ENCODE peak calls at places on chromosomes 3 and 15, in five cellular contexts. P is right lobe of liver, L is hepatocyte, H is fibroblast of mammary gland, Y is Panc1. Z is an unnamed sample.

GRCh38 chr3:130715616-130716015 is 31.0 kb downstream of the PIK3R4 start:
- DNase-seq in L (no peak), H (no peak), Y (no peak), P (no peak), Z (no peak)

GRCh38 chr15:70435369-70435768 is 328.0 kb downstream of the UACA start:
- DNase-seq in L (no peak), H (no peak), Y (no peak), P (no peak), Z (no peak)

GRCh38 chr3:114809668-114810413 is 337.2 kb downstream of the ZBTB20 start:
- DNase-seq in L (peak; percentile 39), P (peak; percentile 68), Y (no peak), H (peak; percentile 3), Z (peak; percentile 8)

GRCh38 chr3:181623924-181624694 is 87.6 kb upstream of the SOX2 start:
- DNase-seq in L (peak; percentile 22), H (peak; percentile 38), Y (no peak), P (no peak), Z (peak; percentile 37)

GRCh38 chr3:46706771-46707582 is 5.8 kb downstream of the TMIE start:
- DNase-seq in H (no peak), Y (no peak), L (no peak), P (peak; percentile 39), Z (peak; percentile 39)

GRCh38 chr3:97952872-97953271 is 19.4 kb downstream of the RIOX2 start:
- DNase-seq in P (no peak), H (peak; percentile 39), L (no peak), Y (no peak), Z (no peak)

GRCh38 chr15:41494190-41494921 is 682 bp downstream of the ITPKA start:
- DNase-seq in Y (no peak), H (no peak), L (peak; percentile 69), P (no peak), Z (peak; percentile 25)

GRCh38 chr15:36468746-36469145 is 110.7 kb upstream of the CDIN1 start:
- DNase-seq in P (no peak), Y (no peak), L (peak; percentile 16), H (peak; percentile 63), Z (no peak)

GRCh38 chr15:42558739-42559138 is 10.1 kb downstream of the HAUS2 start:
- DNase-seq in Y (no peak), L (no peak), P (no peak), H (no peak), Z (no peak)

GRCh38 chr15:67133738-67134576 is 68.6 kb downstream of the SMAD3 start:
- DNase-seq in L (no peak), P (no peak), H (peak; percentile 75), Y (no peak), Z (no peak)

GRCh38 chr3:138256022-138256421 is 68.9 kb downstream of the ARMC8 start:
- DNase-seq in L (no peak), Y (no peak), H (no peak), P (no peak), Z (no peak)

GRCh38 chr3:123446610-123447109 is 2.2 kb downstream of the ADCY5 start:
- DNase-seq in L (no peak), Y (no peak), H (no peak), P (no peak), Z (no peak)
- TF ChIP-seq CTCF in L (no peak), Y (no peak), H (no peak), P (no peak), Z (no peak)

GRCh38 chr3:67943546-67943945 is 289.1 kb upstream of the SUCLG2 start:
- DNase-seq in Y (no peak), P (no peak), H (no peak), L (no peak), Z (no peak)
- TF ChIP-seq CTCF in Y (no peak), P (no peak), H (no peak), L (no peak), Z (no peak)

GRCh38 chr15:72737723-72738122 is 45.8 kb downstream of the ADPGK start:
- DNase-seq in P (no peak), H (no peak), Y (no peak), L (no peak), Z (no peak)

GRCh38 chr15:72733941-72734738 is 48.1 kb downstream of the BBS4 start:
- DNase-seq in L (no peak), Y (no peak), H (no peak), P (no peak), Z (no peak)

GRCh38 chr15:72735111-72735510 is 48.4 kb downstream of the ADPGK start:
- DNase-seq in H (no peak), L (no peak), P (no peak), Y (no peak), Z (no peak)

GRCh38 chr15:72728821-72729220 is 42.8 kb downstream of the BBS4 start:
- DNase-seq in H (no peak), P (no peak), L (no peak), Y (no peak), Z (no peak)

GRCh38 chr15:72732554-72732953 is 46.5 kb downstream of the BBS4 start:
- DNase-seq in L (no peak), P (no peak), Y (no peak), H (no peak), Z (no peak)
- TF ChIP-seq CTCF in L (no peak), P (no peak), Y (no peak), H (no peak), Z (no peak)

GRCh38 chr15:71495381-71495780 is 315.0 kb upstream of the NR2E3 start:
- DNase-seq in L (no peak), Y (no peak), P (no peak), H (no peak), Z (no peak)
- TF ChIP-seq CTCF in L (no peak), Y (no peak), P (no peak), H (no peak), Z (no peak)

GRCh38 chr3:40901298-40901697 is 298.0 kb upstream of the CTNNB1 start:
- DNase-seq in Y (no peak), H (no peak), P (no peak), L (no peak), Z (no peak)
- TF ChIP-seq CTCF in Y (no peak), H (no peak), P (no peak), L (no peak), Z (no peak)

GRCh38 chr3:11162401-11163345 is 8.4 kb downstream of the HRH1 start:
- DNase-seq in P (no peak), L (no peak), H (no peak), Y (no peak), Z (no peak)

GRCh38 chr3:11157406-11157805 is 3.1 kb downstream of the HRH1 start:
- DNase-seq in H (no peak), P (no peak), L (no peak), Y (no peak), Z (no peak)

GRCh38 chr3:11165457-11165856 is 11.2 kb downstream of the HRH1 start:
- DNase-seq in L (no peak), Y (no peak), H (no peak), P (no peak), Z (no peak)

GRCh38 chr3:11159421-11159904 is 5.2 kb downstream of the HRH1 start:
- DNase-seq in Y (no peak), H (peak; percentile 97), L (peak; percentile 24), P (no peak), Z (no peak)

GRCh38 chr3:11161666-11162065 is 7.4 kb downstream of the HRH1 start:
- DNase-seq in H (no peak), P (no peak), Y (no peak), L (no peak), Z (no peak)
- TF ChIP-seq CTCF in H (no peak), P (no peak), Y (peak; percentile 25), L (no peak), Z (no peak)

GRCh38 chr3:169604568-169604967 is 58.9 kb downstream of the MECOM start:
- DNase-seq in L (no peak), Y (no peak), H (peak; percentile 5), P (no peak), Z (peak; percentile 17)
- TF ChIP-seq CTCF in L (no peak), Y (peak; percentile 34), H (peak; percentile 8), P (no peak), Z (no peak)

GRCh38 chr3:195849322-195850074 is 37.8 kb upstream of the MUC4 start:
- DNase-seq in L (no peak), Y (no peak), P (no peak), H (no peak), Z (no peak)
- TF ChIP-seq CTCF in L (no peak), Y (peak; percentile 95), P (no peak), H (peak; percentile 21), Z (no peak)

DNA sequence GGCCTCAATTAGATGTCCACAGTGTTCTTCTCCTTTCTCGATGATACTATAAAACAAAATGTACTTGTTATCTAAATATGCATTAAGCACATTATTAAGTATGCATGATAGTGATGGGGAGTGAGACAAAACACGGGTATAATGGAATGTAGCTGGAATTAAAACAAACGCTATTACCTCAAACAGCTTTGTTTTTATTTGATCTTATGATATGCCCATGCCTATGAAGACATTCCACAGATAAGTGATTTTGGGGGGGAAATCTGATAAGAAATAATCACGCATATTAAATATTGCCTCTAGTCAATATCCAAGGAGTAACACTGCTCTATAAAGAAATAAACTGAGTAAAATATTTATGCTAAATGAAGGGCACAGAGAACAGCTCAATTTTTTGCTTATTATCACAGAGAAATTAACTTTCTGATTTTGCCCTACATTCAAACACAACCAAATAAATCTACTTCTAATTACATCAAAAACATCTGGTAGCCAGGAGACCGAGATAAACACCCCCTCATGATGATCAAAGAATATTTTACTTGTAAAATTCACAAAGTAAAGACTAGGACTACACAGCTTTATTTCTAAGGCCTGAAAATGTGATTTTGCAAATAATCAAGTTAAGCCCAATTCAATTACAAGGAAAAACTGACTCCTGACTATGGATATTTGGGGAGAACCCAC is 1.9 kb downstream of the COX17 start:
- DNase-seq in H (no peak), P (no peak), L (no peak), Y (no peak), Z (no peak)
- TF ChIP-seq CTCF in H (no peak), P (no peak), L (no peak), Y (no peak), Z (no peak)

DNA sequence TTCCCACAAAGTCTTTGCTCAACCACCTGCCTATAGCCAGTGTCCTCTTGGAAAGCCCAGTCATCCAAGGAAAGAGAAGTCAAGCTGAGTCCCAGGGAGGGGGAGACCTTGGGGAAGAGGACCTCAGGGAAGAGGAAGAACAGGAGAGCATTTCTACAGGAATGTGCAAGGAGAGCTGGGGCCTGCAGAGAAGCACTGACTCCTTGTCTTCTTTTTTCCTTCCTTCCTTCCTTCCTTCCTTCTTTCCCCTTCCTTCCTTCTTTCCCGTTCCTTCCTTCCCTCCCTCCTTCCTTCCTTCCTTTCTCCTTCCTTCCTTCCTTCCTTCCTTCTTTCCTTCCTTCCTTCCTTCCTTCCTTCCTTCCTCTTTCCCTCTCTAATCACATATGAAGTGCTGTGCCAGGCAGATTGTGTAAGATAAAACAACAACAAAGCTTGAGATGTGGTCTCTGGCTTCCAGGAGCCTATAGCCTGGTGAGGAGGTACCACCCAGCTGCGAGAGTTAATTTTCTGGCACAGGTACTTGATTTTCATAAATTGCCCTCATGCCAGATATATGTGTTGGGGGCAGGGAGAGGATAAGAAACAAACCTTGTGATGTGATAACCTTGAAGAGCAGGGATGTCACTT is 70.0 kb downstream of the NOX5 start:
- DNase-seq in H (no peak), Y (no peak), P (no peak), L (no peak), Z (no peak)
- TF ChIP-seq CTCF in H (no peak), Y (no peak), P (no peak), L (no peak), Z (no peak)